ENCODE peak calls at places on chromosomes 4 and X, in four cellular contexts. E is GM12891, B is K562, R is SK-N-SH. Y is an unnamed sample.

GRCh38 chr4:176538217-176538925 is 218.6 kb downstream of the SPCS3 start:
- DNase-seq in E (no peak), B (no peak), R (no peak), Y (no peak)

GRCh38 chr4:158858410-158859189 is 89.8 kb downstream of the FNIP2 start:
- DNase-seq in E (no peak), B (no peak), R (no peak), Y (no peak)

GRCh38 chrX:65668362-65669310 is 1.2 kb downstream of the MSN start:
- DNase-seq in E (no peak), B (peak), R (peak), Y (no peak)

GRCh38 chr4:27184508-27185155 is 324.0 kb downstream of the STIM2 start:
- DNase-seq in E (no peak), B (no peak), R (no peak), Y (no peak)

GRCh38 chrX:4878642-4879041 is 1165.2 kb upstream of the PRKX start:
- DNase-seq in E (no peak), B (no peak), R (no peak), Y (no peak)

GRCh38 chrX:118551426-118551825 is 55.8 kb downstream of the DOCK11 start:
- DNase-seq in E (no peak), B (no peak), R (no peak), Y (no peak)

GRCh38 chr4:5019274-5019673 is at the start of gene CYTL1:
- DNase-seq in E (no peak), B (no peak), R (peak), Y (no peak)

GRCh38 chrX:116379854-116380253 is 56.6 kb upstream of the SLC6A14 start:
- DNase-seq in E (no peak), B (no peak), R (no peak), Y (no peak)

GRCh38 chr4:182975806-182976205 is 58.6 kb upstream of the DCTD start:
- DNase-seq in E (no peak), B (peak), R (peak), Y (no peak)

GRCh38 chr4:110163327-110164070 is 34.9 kb downstream of the ELOVL6 start:
- DNase-seq in E (no peak), B (no peak), R (no peak), Y (no peak)

GRCh38 chr4:143512978-143513313 is 556 bp upstream of the SMARCA5 start:
- DNase-seq in E (no peak), B (no peak), R (no peak), Y (no peak)

GRCh38 chr4:3523146-3523627 is 9.0 kb downstream of the LRPAP1 start:
- DNase-seq in E (no peak), B (no peak), R (no peak), Y (no peak)

GRCh38 chrX:68665502-68665901 is 18.0 kb downstream of the STARD8 start:
- DNase-seq in E (no peak), B (no peak), R (no peak), Y (no peak)

GRCh38 chrX:143571521-143571920 is 54.2 kb upstream of the SPANXN3 start:
- DNase-seq in E (no peak), B (no peak), R (no peak), Y (no peak)

GRCh38 chrX:77160301-77160700 is 286.9 kb upstream of the FGF16 start:
- DNase-seq in E (no peak), B (no peak), R (no peak), Y (no peak)

GRCh38 chr4:184598753-184599491 is 50.3 kb downstream of the CASP3 start:
- DNase-seq in E (no peak), B (no peak), R (no peak), Y (no peak)

GRCh38 chr4:39464886-39465501 is 6.1 kb downstream of the LIAS start:
- DNase-seq in E (no peak), B (peak), R (peak), Y (no peak)

GRCh38 chr4:24999392-25000104 is 31.2 kb downstream of the LGI2 start:
- DNase-seq in E (no peak), B (no peak), R (no peak), Y (no peak)
- TF ChIP-seq POLR2AphosphoS5 in E (no peak), B (no peak), R (no peak), Y (no peak)

GRCh38 chr4:78545275-78546246 is 6.0 kb upstream of the ANXA3 start:
- DNase-seq in E (no peak), B (no peak), R (no peak), Y (no peak)

GRCh38 chr4:78544681-78545080 is 6.9 kb upstream of the ANXA3 start:
- DNase-seq in E (no peak), B (no peak), R (no peak), Y (no peak)

GRCh38 chr4:78543424-78544238 is 7.9 kb upstream of the ANXA3 start:
- DNase-seq in E (no peak), B (no peak), R (no peak), Y (no peak)

DNA sequence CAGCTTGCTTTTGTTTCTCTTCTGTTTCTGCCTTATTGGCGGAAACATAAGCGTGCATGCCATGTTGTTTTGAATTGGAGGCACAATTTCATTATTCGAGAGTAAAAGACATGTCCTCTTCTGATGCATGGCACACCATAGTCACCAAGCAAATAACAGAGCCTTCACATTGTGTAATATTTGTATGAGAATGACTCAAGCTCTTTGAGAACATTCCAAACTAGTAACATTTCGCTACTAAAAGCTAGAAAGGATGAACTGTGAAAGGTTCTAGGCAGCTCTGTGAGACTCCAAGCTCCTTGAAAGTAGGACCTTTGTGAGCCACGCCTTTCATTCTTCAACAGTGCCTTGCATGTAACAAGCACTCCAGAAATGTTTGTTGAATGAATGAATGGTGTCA is 9.2 kb upstream of the ANXA3 start:
- DNase-seq in E (no peak), B (no peak), R (no peak), Y (no peak)
- TF ChIP-seq TAF1 in E (no peak), B (no peak), R (no peak), Y (no peak)

DNA sequence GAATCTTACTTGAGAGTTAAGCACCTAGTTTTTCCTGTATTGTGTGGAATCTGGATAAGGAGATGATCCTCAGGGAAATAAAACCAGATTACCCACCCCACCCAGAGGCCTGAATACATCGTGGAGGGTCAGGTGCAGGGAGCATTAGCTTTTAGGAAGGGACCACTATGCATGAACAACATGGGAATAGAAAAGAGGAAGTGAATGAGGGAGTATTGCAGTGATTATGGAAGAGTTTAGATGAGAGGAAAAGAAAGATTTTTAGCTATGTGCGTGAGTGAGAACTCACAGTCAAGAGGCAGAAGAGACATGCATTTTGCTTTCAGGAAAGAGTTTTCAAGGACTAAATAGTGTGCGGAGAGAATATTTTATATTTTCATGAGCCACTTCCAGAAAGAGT is 222.3 kb upstream of the S100G start:
- DNase-seq in E (no peak), B (no peak), R (no peak), Y (no peak)
- TF ChIP-seq POLR2AphosphoS5 in E (no peak), B (no peak), R (no peak), Y (no peak)

DNA sequence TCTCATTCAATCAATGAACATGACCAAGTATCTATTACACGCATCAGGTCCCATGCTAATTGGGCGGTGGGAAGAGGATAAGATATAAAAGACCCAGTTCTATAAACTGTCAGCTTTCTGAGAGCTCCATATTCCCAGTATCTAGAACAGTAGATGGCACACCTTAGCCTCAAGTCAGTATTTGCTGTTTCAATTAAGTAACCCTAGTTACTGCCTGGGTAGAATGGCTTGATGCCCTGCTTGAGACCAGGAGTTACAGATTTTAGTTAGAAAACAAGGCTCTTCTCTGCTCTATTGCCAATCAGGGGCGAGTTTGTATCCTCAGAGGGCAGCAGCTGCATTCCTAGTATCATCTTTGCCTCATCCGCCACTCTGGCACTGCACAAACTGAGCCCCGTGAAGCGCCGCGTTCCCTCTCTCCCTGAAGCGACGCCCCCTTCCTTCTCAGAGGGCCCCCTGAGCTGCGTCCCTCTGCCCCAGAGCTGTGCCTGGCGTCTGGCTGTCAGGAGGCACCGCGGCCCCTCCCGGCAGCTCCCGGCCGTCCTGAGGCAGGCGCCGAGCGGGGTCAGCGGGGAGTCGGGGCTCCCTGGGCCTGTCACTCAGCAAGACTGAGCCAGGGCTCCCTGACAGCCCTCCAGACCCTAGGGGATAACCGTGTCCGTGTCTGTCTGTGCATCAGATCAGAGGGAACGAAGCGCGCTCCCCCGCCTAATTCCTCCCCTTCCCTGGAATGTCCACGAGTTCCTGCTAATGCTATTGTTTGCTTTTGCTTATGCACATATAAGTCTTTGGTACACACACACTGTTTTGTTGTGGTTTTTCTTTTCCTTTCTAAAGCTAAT is 212.4 kb upstream of the TTC29 start:
- DNase-seq in E (no peak), B (no peak), R (peak), Y (no peak)
- TF ChIP-seq TAF1 in E (no peak), B (no peak), R (no peak), Y (no peak)

GRCh38 chrX:73126240-73126639 is 46.9 kb upstream of the PABPC1L2A start:
- DNase-seq in E (no peak), B (no peak), R (no peak), Y (no peak)

GRCh38 chrX:73131877-73132276 is 52.6 kb upstream of the PABPC1L2A start:
- DNase-seq in E (no peak), B (no peak), R (no peak), Y (no peak)

GRCh38 chrX:73134741-73135140 is 55.4 kb upstream of the PABPC1L2A start:
- DNase-seq in E (no peak), B (no peak), R (no peak), Y (no peak)

GRCh38 chrX:73127700-73128241 is 48.5 kb upstream of the PABPC1L2A start:
- DNase-seq in E (no peak), B (no peak), R (no peak), Y (no peak)

GRCh38 chrX:73131276-73131675 is 52.0 kb upstream of the PABPC1L2A start:
- DNase-seq in E (no peak), B (no peak), R (no peak), Y (no peak)
- TF ChIP-seq POLR2AphosphoS5 in E (no peak), B (no peak), R (no peak), Y (no peak)

GRCh38 chrX:154096140-154097002 is 1.1 kb downstream of the MECP2 start:
- DNase-seq in E (no peak), B (peak), R (no peak), Y (no peak)

GRCh38 chrX:154097597-154098541 is at the start of gene MECP2:
- DNase-seq in E (peak), B (peak), R (peak), Y (peak)

GRCh38 chrX:154094833-154095232 is 2.7 kb downstream of the MECP2 start:
- DNase-seq in E (no peak), B (no peak), R (no peak), Y (no peak)

GRCh38 chrX:154098551-154098950 is 1.0 kb upstream of the MECP2 start:
- DNase-seq in E (no peak), B (no peak), R (no peak), Y (no peak)

DNA sequence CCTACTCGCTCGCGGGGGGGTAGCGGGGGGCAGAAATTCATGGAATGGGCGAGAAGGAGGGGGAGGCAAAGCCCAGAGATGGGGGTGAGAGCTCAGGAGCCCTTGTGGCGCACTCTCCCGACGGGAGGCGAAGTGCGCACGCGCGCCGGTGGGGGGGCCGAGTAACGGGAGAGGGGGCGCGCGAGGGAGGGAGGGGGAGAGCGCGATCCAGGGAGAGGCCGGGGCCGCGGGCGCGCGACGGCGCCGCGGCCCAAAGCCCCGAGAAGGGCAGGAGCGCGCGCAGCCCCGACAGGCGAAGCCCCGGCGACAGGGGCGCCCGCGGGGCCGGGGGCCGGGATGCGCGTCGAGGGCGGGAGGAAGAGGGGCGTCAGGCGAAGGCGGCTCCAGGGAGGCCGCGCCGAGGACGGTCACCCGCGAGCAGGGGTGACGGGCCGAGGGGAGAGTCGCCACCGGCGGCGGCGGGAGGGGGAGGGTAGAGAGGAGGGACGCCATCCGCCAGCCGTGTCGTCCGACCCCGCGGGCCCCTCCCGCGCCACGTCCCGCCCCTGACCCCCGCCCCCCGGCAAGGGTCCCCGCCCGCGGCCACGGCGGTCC is 417 bp downstream of the MECP2 start:
- DNase-seq in E (peak), B (peak), R (peak), Y (peak)
- TF ChIP-seq TAF1 in E (no peak), B (peak), R (no peak), Y (no peak)